ENCODE peak calls at places on chromosomes 12 and 14, in six cellular contexts. O is stimulated activated CD4-positive, alpha-beta T cell treated with anti-CD3 and anti-CD28 coated beads, TNF-alpha, amount 100 ng/mL, for 48 hours; U is EL; W is CD8-positive, alpha-beta memory T cell; I is Calu3; F is AG08396. P is an unnamed sample.

GRCh38 chr12:613996-614726 is 49.1 kb downstream of the NINJ2 start:
- DNase-seq in O (no peak), W (peak; percentile 19), I (peak; percentile 36), F (no peak), U (peak; percentile 11), P (peak; percentile 52)

GRCh38 chr12:857611-858010 is 91.9 kb downstream of the RAD52 start:
- DNase-seq in O (no peak), W (no peak), F (peak; percentile 69), I (no peak), U (peak; percentile 84), P (no peak)

GRCh38 chr14:39175445-39176262 is 600 bp downstream of the PNN start:
- DNase-seq in F (peak; percentile 25), O (peak; percentile 27), I (peak; percentile 44), W (no peak), U (peak; percentile 40), P (peak; percentile 56)

GRCh38 chr12:52300796-52301691 is 9.7 kb upstream of the KRT81 start:
- DNase-seq in I (no peak), O (no peak), U (peak; percentile 27), W (no peak), F (no peak), P (no peak)

GRCh38 chr12:3214508-3215365 is 137.6 kb downstream of the TSPAN9 start:
- DNase-seq in U (no peak), I (no peak), O (no peak), F (no peak), W (no peak), P (no peak)

GRCh38 chr14:104471114-104471513 is 108.5 kb upstream of the C14orf180 start:
- DNase-seq in O (no peak), U (no peak), I (no peak), F (no peak), W (no peak), P (no peak)

GRCh38 chr12:93964936-93965335 is 183.4 kb upstream of the PLXNC1 start:
- DNase-seq in F (no peak), O (no peak), I (no peak), W (no peak), U (no peak), P (no peak)

GRCh38 chr12:82765971-82766705 is 79.4 kb downstream of the TMTC2 start:
- DNase-seq in U (no peak), F (no peak), W (no peak), I (no peak), O (no peak), P (no peak)

GRCh38 chr12:107133462-107133861 is 40.1 kb upstream of the CRY1 start:
- DNase-seq in F (no peak), W (no peak), U (no peak), O (no peak), I (no peak), P (no peak)

P was measured in DND-41.